ENCODE peak calls at places on chromosomes 5 and 9, in eight cellular contexts. One of them, this sample, is unnamed.

GRCh38 chr5:12910611-12911010 is 1006.4 kb upstream of the CTNND2 start:
- DNase-seq in fibroblast of mammary gland: no peak
- DNase-seq in astrocyte of the spinal cord: no peak
- DNase-seq in upper lobe of right lung: no peak
- DNase-seq in effector memory CD4-positive, alpha-beta T cell: no peak
- DNase-seq in neuronal stem cell: no peak
- DNase-seq in cardiac muscle cell: no peak
- DNase-seq in HFF-Myc: no peak
- DNase-seq in this sample: peak

GRCh38 chr9:116990592-116990991 is 303.5 kb downstream of the TRIM32 start:
- DNase-seq in HFF-Myc: no peak
- DNase-seq in upper lobe of right lung: no peak
- DNase-seq in astrocyte of the spinal cord: no peak
- DNase-seq in effector memory CD4-positive, alpha-beta T cell: no peak
- DNase-seq in fibroblast of mammary gland: no peak
- DNase-seq in cardiac muscle cell: no peak
- DNase-seq in neuronal stem cell: no peak
- DNase-seq in this sample: no peak

GRCh38 chr5:86909461-86909881 is 291.7 kb downstream of the COX7C start:
- DNase-seq in fibroblast of mammary gland: peak
- DNase-seq in astrocyte of the spinal cord: peak
- DNase-seq in effector memory CD4-positive, alpha-beta T cell: no peak
- DNase-seq in HFF-Myc: peak
- DNase-seq in cardiac muscle cell: peak
- DNase-seq in upper lobe of right lung: no peak
- DNase-seq in neuronal stem cell: no peak
- DNase-seq in this sample: peak

GRCh38 chr5:9502435-9502834 is 43.4 kb downstream of the SEMA5A start:
- DNase-seq in fibroblast of mammary gland: no peak
- DNase-seq in astrocyte of the spinal cord: no peak
- DNase-seq in neuronal stem cell: no peak
- DNase-seq in HFF-Myc: no peak
- DNase-seq in upper lobe of right lung: no peak
- DNase-seq in effector memory CD4-positive, alpha-beta T cell: no peak
- DNase-seq in cardiac muscle cell: no peak
- DNase-seq in this sample: no peak

GRCh38 chr9:81814404-81814793 is 113.8 kb upstream of the SPATA31D4 start:
- DNase-seq in HFF-Myc: no peak
- DNase-seq in effector memory CD4-positive, alpha-beta T cell: no peak
- DNase-seq in cardiac muscle cell: no peak
- DNase-seq in upper lobe of right lung: no peak
- DNase-seq in astrocyte of the spinal cord: no peak
- DNase-seq in fibroblast of mammary gland: no peak
- DNase-seq in neuronal stem cell: no peak
- DNase-seq in this sample: no peak

GRCh38 chr5:14108170-14108996 is 34.8 kb upstream of the TRIO start:
- DNase-seq in astrocyte of the spinal cord: peak
- DNase-seq in cardiac muscle cell: peak
- DNase-seq in HFF-Myc: peak
- DNase-seq in effector memory CD4-positive, alpha-beta T cell: no peak
- DNase-seq in neuronal stem cell: peak
- DNase-seq in fibroblast of mammary gland: peak
- DNase-seq in upper lobe of right lung: no peak
- DNase-seq in this sample: peak

GRCh38 chr5:90224342-90224741 is 185.2 kb downstream of the CETN3 start:
- DNase-seq in upper lobe of right lung: no peak
- DNase-seq in astrocyte of the spinal cord: no peak
- DNase-seq in cardiac muscle cell: no peak
- DNase-seq in fibroblast of mammary gland: no peak
- DNase-seq in neuronal stem cell: no peak
- DNase-seq in effector memory CD4-positive, alpha-beta T cell: no peak
- DNase-seq in HFF-Myc: no peak
- DNase-seq in this sample: no peak

GRCh38 chr9:37943329-37944265 is 39.7 kb upstream of the SLC25A51 start:
- DNase-seq in astrocyte of the spinal cord: peak
- DNase-seq in neuronal stem cell: no peak
- DNase-seq in cardiac muscle cell: peak
- DNase-seq in effector memory CD4-positive, alpha-beta T cell: no peak
- DNase-seq in upper lobe of right lung: no peak
- DNase-seq in HFF-Myc: peak
- DNase-seq in fibroblast of mammary gland: peak
- DNase-seq in this sample: peak

GRCh38 chr5:163760498-163760897 is 255.1 kb downstream of the MAT2B start:
- DNase-seq in cardiac muscle cell: peak
- DNase-seq in upper lobe of right lung: no peak
- DNase-seq in HFF-Myc: no peak
- DNase-seq in fibroblast of mammary gland: peak
- DNase-seq in astrocyte of the spinal cord: peak
- DNase-seq in neuronal stem cell: no peak
- DNase-seq in effector memory CD4-positive, alpha-beta T cell: no peak
- DNase-seq in this sample: peak

GRCh38 chr9:101264727-101265126 is 120.1 kb downstream of the BAAT start:
- DNase-seq in neuronal stem cell: no peak
- DNase-seq in upper lobe of right lung: no peak
- DNase-seq in HFF-Myc: no peak
- DNase-seq in cardiac muscle cell: no peak
- DNase-seq in fibroblast of mammary gland: no peak
- DNase-seq in effector memory CD4-positive, alpha-beta T cell: no peak
- DNase-seq in astrocyte of the spinal cord: no peak
- DNase-seq in this sample: no peak

GRCh38 chr9:124574944-124575343 is 67.7 kb upstream of the NR5A1 start:
- DNase-seq in astrocyte of the spinal cord: peak
- DNase-seq in fibroblast of mammary gland: peak
- DNase-seq in neuronal stem cell: no peak
- DNase-seq in upper lobe of right lung: no peak
- DNase-seq in HFF-Myc: peak
- DNase-seq in effector memory CD4-positive, alpha-beta T cell: no peak
- DNase-seq in cardiac muscle cell: no peak
- DNase-seq in this sample: peak

GRCh38 chr5:134007581-134008256 is 2.9 kb upstream of the VDAC1 start:
- DNase-seq in fibroblast of mammary gland: peak
- DNase-seq in astrocyte of the spinal cord: no peak
- DNase-seq in neuronal stem cell: peak
- DNase-seq in effector memory CD4-positive, alpha-beta T cell: no peak
- DNase-seq in HFF-Myc: no peak
- DNase-seq in cardiac muscle cell: peak
- DNase-seq in upper lobe of right lung: no peak
- DNase-seq in this sample: no peak

GRCh38 chr5:178284996-178285395 is 52.4 kb upstream of the PHYKPL start:
- DNase-seq in HFF-Myc: no peak
- DNase-seq in upper lobe of right lung: no peak
- DNase-seq in cardiac muscle cell: no peak
- DNase-seq in neuronal stem cell: no peak
- DNase-seq in fibroblast of mammary gland: no peak
- DNase-seq in effector memory CD4-positive, alpha-beta T cell: no peak
- DNase-seq in astrocyte of the spinal cord: no peak
- DNase-seq in this sample: no peak

GRCh38 chr5:137186759-137187461 is 312.2 kb downstream of the SPOCK1 start:
- DNase-seq in HFF-Myc: peak
- DNase-seq in neuronal stem cell: no peak
- DNase-seq in upper lobe of right lung: no peak
- DNase-seq in effector memory CD4-positive, alpha-beta T cell: no peak
- DNase-seq in astrocyte of the spinal cord: peak
- DNase-seq in cardiac muscle cell: peak
- DNase-seq in fibroblast of mammary gland: peak
- DNase-seq in this sample: peak

GRCh38 chr5:6659941-6660684 is 26.9 kb downstream of the SRD5A1 start:
- DNase-seq in effector memory CD4-positive, alpha-beta T cell: no peak
- DNase-seq in upper lobe of right lung: no peak
- DNase-seq in cardiac muscle cell: no peak
- DNase-seq in fibroblast of mammary gland: no peak
- DNase-seq in neuronal stem cell: no peak
- DNase-seq in HFF-Myc: no peak
- DNase-seq in astrocyte of the spinal cord: no peak
- DNase-seq in this sample: no peak

GRCh38 chr9:122095010-122095767 is 2.1 kb upstream of the TTLL11 start:
- DNase-seq in astrocyte of the spinal cord: peak
- DNase-seq in upper lobe of right lung: no peak
- DNase-seq in cardiac muscle cell: peak
- DNase-seq in HFF-Myc: peak
- DNase-seq in neuronal stem cell: peak
- DNase-seq in fibroblast of mammary gland: peak
- DNase-seq in effector memory CD4-positive, alpha-beta T cell: no peak
- DNase-seq in this sample: peak

GRCh38 chr5:131774652-131775367 is 22.0 kb downstream of the FNIP1 start:
- DNase-seq in upper lobe of right lung: no peak
- DNase-seq in astrocyte of the spinal cord: no peak
- DNase-seq in effector memory CD4-positive, alpha-beta T cell: no peak
- DNase-seq in fibroblast of mammary gland: no peak
- DNase-seq in neuronal stem cell: no peak
- DNase-seq in HFF-Myc: no peak
- DNase-seq in cardiac muscle cell: no peak
- DNase-seq in this sample: no peak

GRCh38 chr5:13993926-13994325 is 49.4 kb upstream of the DNAH5 start:
- DNase-seq in astrocyte of the spinal cord: no peak
- DNase-seq in upper lobe of right lung: no peak
- DNase-seq in cardiac muscle cell: no peak
- DNase-seq in HFF-Myc: no peak
- DNase-seq in fibroblast of mammary gland: no peak
- DNase-seq in neuronal stem cell: no peak
- DNase-seq in effector memory CD4-positive, alpha-beta T cell: no peak
- DNase-seq in this sample: no peak

GRCh38 chr9:133996531-133997520 is 4.7 kb upstream of the VAV2 start:
- DNase-seq in HFF-Myc: no peak
- DNase-seq in neuronal stem cell: no peak
- DNase-seq in fibroblast of mammary gland: peak
- DNase-seq in astrocyte of the spinal cord: no peak
- DNase-seq in upper lobe of right lung: peak
- DNase-seq in cardiac muscle cell: peak
- DNase-seq in effector memory CD4-positive, alpha-beta T cell: no peak
- DNase-seq in this sample: no peak

GRCh38 chr9:113886003-113886324 is 9.9 kb downstream of the ZNF618 start:
- DNase-seq in fibroblast of mammary gland: peak
- DNase-seq in effector memory CD4-positive, alpha-beta T cell: no peak
- DNase-seq in HFF-Myc: no peak
- DNase-seq in upper lobe of right lung: no peak
- DNase-seq in astrocyte of the spinal cord: peak
- DNase-seq in neuronal stem cell: no peak
- DNase-seq in cardiac muscle cell: peak
- DNase-seq in this sample: no peak
- H3K4me3 ChIP-seq in fibroblast of mammary gland: peak
- H3K4me3 ChIP-seq in effector memory CD4-positive, alpha-beta T cell: no peak
- H3K4me3 ChIP-seq in HFF-Myc: no peak
- H3K4me3 ChIP-seq in upper lobe of right lung: peak
- H3K4me3 ChIP-seq in astrocyte of the spinal cord: no peak
- H3K4me3 ChIP-seq in neuronal stem cell: no peak
- H3K4me3 ChIP-seq in cardiac muscle cell: no peak
- H3K4me3 ChIP-seq in this sample: peak

GRCh38 chr9:72304538-72304937 is 60.5 kb downstream of the ZFAND5 start:
- DNase-seq in astrocyte of the spinal cord: no peak
- DNase-seq in cardiac muscle cell: no peak
- DNase-seq in upper lobe of right lung: no peak
- DNase-seq in neuronal stem cell: no peak
- DNase-seq in fibroblast of mammary gland: no peak
- DNase-seq in effector memory CD4-positive, alpha-beta T cell: no peak
- DNase-seq in HFF-Myc: no peak
- DNase-seq in this sample: no peak
- H3K4me3 ChIP-seq in astrocyte of the spinal cord: no peak
- H3K4me3 ChIP-seq in cardiac muscle cell: no peak
- H3K4me3 ChIP-seq in upper lobe of right lung: peak
- H3K4me3 ChIP-seq in neuronal stem cell: no peak
- H3K4me3 ChIP-seq in fibroblast of mammary gland: peak
- H3K4me3 ChIP-seq in effector memory CD4-positive, alpha-beta T cell: no peak
- H3K4me3 ChIP-seq in HFF-Myc: no peak
- H3K4me3 ChIP-seq in this sample: peak

GRCh38 chr5:76617675-76618074 is 5.5 kb downstream of the F2RL2 start:
- DNase-seq in cardiac muscle cell: peak
- DNase-seq in fibroblast of mammary gland: peak
- DNase-seq in effector memory CD4-positive, alpha-beta T cell: no peak
- DNase-seq in astrocyte of the spinal cord: peak
- DNase-seq in HFF-Myc: no peak
- DNase-seq in upper lobe of right lung: no peak
- DNase-seq in neuronal stem cell: no peak
- DNase-seq in this sample: no peak

GRCh38 chr5:76620166-76620565 is 3.0 kb downstream of the F2RL2 start:
- DNase-seq in cardiac muscle cell: no peak
- DNase-seq in HFF-Myc: no peak
- DNase-seq in effector memory CD4-positive, alpha-beta T cell: no peak
- DNase-seq in fibroblast of mammary gland: no peak
- DNase-seq in neuronal stem cell: no peak
- DNase-seq in upper lobe of right lung: no peak
- DNase-seq in astrocyte of the spinal cord: no peak
- DNase-seq in this sample: no peak

GRCh38 chr5:76625087-76625860 is 2.1 kb upstream of the F2RL2 start:
- DNase-seq in neuronal stem cell: no peak
- DNase-seq in effector memory CD4-positive, alpha-beta T cell: no peak
- DNase-seq in fibroblast of mammary gland: no peak
- DNase-seq in upper lobe of right lung: no peak
- DNase-seq in cardiac muscle cell: no peak
- DNase-seq in astrocyte of the spinal cord: no peak
- DNase-seq in HFF-Myc: no peak
- DNase-seq in this sample: no peak

GRCh38 chr5:76622973-76623596 is at the start of gene F2RL2:
- DNase-seq in neuronal stem cell: peak
- DNase-seq in astrocyte of the spinal cord: peak
- DNase-seq in HFF-Myc: peak
- DNase-seq in cardiac muscle cell: peak
- DNase-seq in fibroblast of mammary gland: peak
- DNase-seq in effector memory CD4-positive, alpha-beta T cell: no peak
- DNase-seq in upper lobe of right lung: no peak
- DNase-seq in this sample: peak

DNA sequence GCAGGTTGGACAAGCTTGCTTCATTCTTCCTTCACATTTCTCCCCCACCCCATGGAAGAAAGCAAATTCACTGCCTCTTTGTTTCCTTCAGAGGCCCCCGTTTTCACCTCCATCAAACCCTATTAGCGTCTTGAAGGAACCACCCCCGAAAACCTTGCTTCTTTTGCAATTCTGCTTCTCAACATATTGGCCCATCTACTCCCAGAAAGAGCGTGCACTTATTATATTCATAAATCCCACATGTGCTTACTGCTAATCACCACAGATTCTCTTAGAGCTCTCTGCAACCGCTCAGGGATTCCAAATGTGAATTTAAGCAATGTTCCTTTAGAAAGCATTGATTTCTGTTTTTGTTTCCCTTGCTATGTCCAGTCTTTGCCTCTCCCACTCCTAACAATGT is 1.1 kb downstream of the F2RL2 start:
- DNase-seq in upper lobe of right lung: no peak
- DNase-seq in fibroblast of mammary gland: no peak
- DNase-seq in astrocyte of the spinal cord: no peak
- DNase-seq in HFF-Myc: no peak
- DNase-seq in neuronal stem cell: no peak
- DNase-seq in cardiac muscle cell: no peak
- DNase-seq in effector memory CD4-positive, alpha-beta T cell: no peak
- DNase-seq in this sample: no peak
- H3K4me3 ChIP-seq in upper lobe of right lung: no peak
- H3K4me3 ChIP-seq in fibroblast of mammary gland: no peak
- H3K4me3 ChIP-seq in astrocyte of the spinal cord: peak
- H3K4me3 ChIP-seq in HFF-Myc: peak
- H3K4me3 ChIP-seq in neuronal stem cell: no peak
- H3K4me3 ChIP-seq in cardiac muscle cell: no peak
- H3K4me3 ChIP-seq in effector memory CD4-positive, alpha-beta T cell: no peak
- H3K4me3 ChIP-seq in this sample: peak

DNA sequence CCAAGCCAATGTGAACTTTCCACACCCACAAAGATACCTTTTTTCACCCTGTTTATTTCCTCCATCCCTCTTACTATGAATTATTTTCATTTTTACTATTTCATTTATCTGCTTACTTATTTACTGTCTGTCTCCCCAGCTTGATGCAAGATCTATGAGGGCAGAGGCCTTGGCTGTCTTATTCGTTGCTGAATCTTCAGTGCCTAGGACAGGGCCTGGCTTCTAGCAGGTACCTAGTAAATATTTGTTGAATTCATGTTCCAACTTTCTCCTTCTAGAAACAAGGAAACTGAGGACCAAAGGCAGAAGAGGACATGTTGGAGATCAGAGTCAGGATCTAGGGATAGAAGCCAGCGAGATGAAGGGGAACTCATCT is 543 bp upstream of the DNM1 start:
- DNase-seq in HFF-Myc: no peak
- DNase-seq in effector memory CD4-positive, alpha-beta T cell: no peak
- DNase-seq in fibroblast of mammary gland: no peak
- DNase-seq in cardiac muscle cell: no peak
- DNase-seq in astrocyte of the spinal cord: no peak
- DNase-seq in upper lobe of right lung: no peak
- DNase-seq in neuronal stem cell: no peak
- DNase-seq in this sample: no peak
- H3K4me3 ChIP-seq in HFF-Myc: peak
- H3K4me3 ChIP-seq in effector memory CD4-positive, alpha-beta T cell: peak
- H3K4me3 ChIP-seq in fibroblast of mammary gland: no peak
- H3K4me3 ChIP-seq in cardiac muscle cell: no peak
- H3K4me3 ChIP-seq in astrocyte of the spinal cord: no peak
- H3K4me3 ChIP-seq in upper lobe of right lung: peak
- H3K4me3 ChIP-seq in neuronal stem cell: peak
- H3K4me3 ChIP-seq in this sample: no peak

This sample was measured in fibroblast of villous mesenchyme.